ENCODE peak calls at places on chromosomes 7 and 10, in nine cellular contexts. T, M, A, W, X, P, H, O and V are unnamed samples.
A peak's percentile ranks its signal among the peaks of the same experiment; 100 is the strongest.

GRCh38 chr10:119725550-119726290 is at the start of gene INPP5F:
- DNase-seq in A (peak; percentile 99), P (peak; percentile 99), W (peak; percentile 99), X (peak; percentile 98), T (peak; percentile 95), M (peak; percentile 100), H (peak; percentile 96), O (peak; percentile 92), V (peak; percentile 83)

GRCh38 chr10:99791831-99792230 is 9.4 kb downstream of the ABCC2 start:
- DNase-seq in W (no peak), P (no peak), T (no peak), H (no peak), O (no peak), X (no peak), M (no peak), A (no peak), V (no peak)

GRCh38 chr10:48926764-48927163 is 12.9 kb downstream of the LRRC18 start:
- DNase-seq in O (no peak), M (no peak), P (no peak), H (no peak), X (no peak), A (no peak), W (no peak), T (no peak), V (no peak)

GRCh38 chr10:22978918-22979317 is 51.1 kb downstream of the ARMC3 start:
- DNase-seq in H (no peak), O (no peak), W (no peak), T (no peak), P (no peak), A (no peak), X (no peak), M (no peak), V (no peak)

GRCh38 chr7:7979556-7979955 is 11.0 kb downstream of the GLCCI1 start:
- DNase-seq in P (no peak), T (no peak), A (no peak), O (no peak), X (no peak), W (no peak), M (no peak), H (no peak), V (no peak)

GRCh38 chr10:119596537-119597404 is at the start of gene TIAL1:
- DNase-seq in H (peak; percentile 100), P (peak; percentile 99), W (peak; percentile 98), O (peak; percentile 99), A (peak; percentile 99), M (peak; percentile 98), T (peak; percentile 95), X (peak; percentile 100), V (peak; percentile 98)

GRCh38 chr7:94325121-94325475 is 69.6 kb upstream of the COL1A2 start:
- DNase-seq in M (no peak), O (no peak), T (no peak), P (no peak), A (no peak), H (no peak), X (no peak), W (no peak), V (no peak)

GRCh38 chr10:102324061-102324460 is 71.4 kb upstream of the NFKB2 start:
- DNase-seq in O (no peak), H (no peak), A (no peak), X (no peak), M (no peak), P (no peak), W (no peak), T (no peak), V (no peak)

GRCh38 chr10:113550365-113550764 is 2.5 kb upstream of the HABP2 start:
- DNase-seq in T (no peak), W (no peak), H (no peak), A (peak; percentile 16), X (peak; percentile 25), P (no peak), M (no peak), O (no peak), V (peak; percentile 59)

GRCh38 chr10:103671561-103671960 is 178.1 kb downstream of the NEURL1 start:
- DNase-seq in T (no peak), H (no peak), A (no peak), X (no peak), M (no peak), W (no peak), O (no peak), P (no peak), V (no peak)

GRCh38 chr10:103673616-103674015 is 180.1 kb downstream of the NEURL1 start:
- DNase-seq in P (no peak), M (no peak), W (no peak), X (no peak), T (no peak), H (no peak), A (no peak), O (no peak), V (no peak)

GRCh38 chr10:103669944-103670343 is 176.4 kb downstream of the NEURL1 start:
- DNase-seq in H (no peak), O (no peak), X (no peak), W (no peak), P (no peak), M (no peak), A (no peak), T (no peak), V (no peak)

GRCh38 chr10:103671126-103671525 is 177.6 kb downstream of the NEURL1 start:
- DNase-seq in H (no peak), O (no peak), X (no peak), P (no peak), W (no peak), M (no peak), T (no peak), A (no peak), V (no peak)

DNA sequence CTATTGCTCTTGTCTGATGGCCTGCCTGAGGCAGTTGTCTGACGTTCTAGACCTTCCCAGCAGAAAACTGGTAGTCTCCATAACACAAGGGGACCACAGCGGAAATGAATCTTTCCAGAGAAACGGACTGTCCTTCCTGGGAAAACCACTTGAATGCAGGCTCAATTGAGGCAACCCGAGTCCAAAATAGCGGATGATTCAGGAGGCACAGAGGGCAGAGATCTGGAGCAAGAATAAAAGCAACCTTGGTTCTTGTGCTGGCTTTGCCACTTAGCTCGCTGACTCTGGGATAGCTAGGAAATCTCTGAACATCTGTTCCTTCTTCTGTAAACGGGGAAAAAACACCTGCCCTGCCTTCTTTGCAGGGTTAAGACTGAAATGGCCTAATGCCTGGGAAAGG is 178.8 kb downstream of the NEURL1 start:
- DNase-seq in T (no peak), X (no peak), M (no peak), W (no peak), O (no peak), P (no peak), A (no peak), H (no peak), V (no peak)
- H3K27ac ChIP-seq in T (no peak overlapping the region), X (no peak overlapping the region), M (no peak overlapping the region), W (no peak overlapping the region), O (no peak overlapping the region), P (no peak overlapping the region), A (no peak overlapping the region), H (no peak overlapping the region), V (no peak overlapping the region)

GRCh38 chr7:5610500-5611186 is 170.8 kb downstream of the RNF216 start:
- DNase-seq in O (no peak), P (no peak), A (no peak), T (no peak), M (no peak), W (no peak), X (no peak), H (no peak), V (no peak)

GRCh38 chr7:5615190-5616070 is 166.0 kb downstream of the RNF216 start:
- DNase-seq in X (no peak), O (no peak), H (no peak), A (no peak), P (no peak), M (no peak), T (no peak), W (no peak), V (no peak)

GRCh38 chr7:5612695-5613094 is 168.8 kb downstream of the RNF216 start:
- DNase-seq in P (no peak), H (no peak), O (no peak), M (no peak), W (no peak), X (no peak), A (no peak), T (no peak), V (no peak)

GRCh38 chr7:5613607-5614006 is 167.9 kb downstream of the RNF216 start:
- DNase-seq in H (no peak), A (no peak), X (no peak), O (no peak), T (no peak), P (no peak), W (no peak), M (no peak), V (no peak)

DNA sequence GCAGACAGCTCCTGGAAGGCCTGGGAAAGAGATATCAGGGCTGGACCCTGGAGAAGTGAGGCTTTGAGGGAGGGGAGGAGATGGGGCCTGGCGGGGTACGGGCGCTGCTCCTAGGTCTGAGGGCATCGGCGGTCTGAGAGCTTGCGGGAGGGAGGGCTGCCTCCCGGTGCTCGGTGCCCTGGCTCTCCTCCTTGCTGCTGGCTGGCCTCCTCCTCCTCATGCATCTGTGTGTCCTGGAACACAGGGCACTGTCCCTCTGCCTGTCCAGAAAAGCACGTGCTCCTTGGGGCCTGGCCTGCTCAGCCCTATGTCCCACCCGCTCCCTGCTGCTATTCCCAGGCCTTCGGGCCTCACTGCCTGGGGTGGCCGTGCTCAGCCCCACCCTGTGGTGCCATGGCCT is 166.9 kb downstream of the RNF216 start:
- DNase-seq in M (no peak), P (no peak), T (no peak), A (no peak), O (no peak), H (no peak), X (no peak), W (no peak), V (no peak)
- H3K27ac ChIP-seq in M (no peak overlapping the region), P (no peak overlapping the region), T (no peak overlapping the region), A (no peak overlapping the region), O (no peak overlapping the region), H (no peak overlapping the region), X (no peak overlapping the region), W (no peak overlapping the region), V (no peak overlapping the region)

GRCh38 chr10:92573091-92573797 is 649 bp downstream of the IDE start:
- DNase-seq in X (no peak), A (peak; percentile 10), T (no peak), H (peak; percentile 54), P (no peak), O (no peak), M (peak; percentile 54), W (no peak), V (no peak)
- H3K27ac ChIP-seq in X (peak overlapping the region; percentile 48), A (peak overlapping the region; percentile 97), T (peak overlapping the region; percentile 89), H (peak overlapping the region; percentile 94), P (peak overlapping the region; percentile 92), O (peak overlapping the region; percentile 98), M (peak overlapping the region; percentile 94), W (peak overlapping the region; percentile 89), V (peak overlapping the region; percentile 87)

GRCh38 chr7:89003619-89003956 is 208.1 kb upstream of the TEX47 start:
- DNase-seq in O (no peak), A (no peak), X (no peak), W (no peak), T (no peak), H (no peak), P (no peak), M (no peak), V (no peak)

GRCh38 chr7:89002942-89003618 is 207.5 kb upstream of the TEX47 start:
- DNase-seq in M (no peak), P (no peak), A (no peak), H (no peak), O (no peak), X (no peak), W (no peak), T (no peak), V (no peak)

DNA sequence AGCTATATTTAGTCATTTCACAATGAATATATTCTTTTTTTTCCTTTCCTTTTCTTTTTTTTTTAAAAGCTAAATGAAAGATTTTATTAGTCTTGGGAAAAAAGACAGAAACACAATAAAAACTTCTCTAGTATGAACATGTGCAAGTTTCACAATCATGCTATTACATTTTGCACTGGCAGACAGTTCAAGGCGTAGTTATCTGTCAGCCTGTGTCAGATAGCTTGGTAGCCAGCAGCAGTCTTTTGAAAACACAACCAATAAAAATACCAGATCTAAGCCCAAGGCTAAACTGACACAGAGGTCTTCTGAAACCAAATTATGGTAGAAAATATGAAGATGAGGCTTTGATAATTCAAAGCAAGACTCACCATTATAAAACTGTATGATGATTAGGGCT is 205.8 kb upstream of the TEX47 start:
- DNase-seq in T (no peak), H (no peak), M (no peak), O (no peak), X (no peak), A (peak; percentile 33), P (no peak), W (no peak), V (peak; percentile 12)
- H3K27ac ChIP-seq in T (no peak overlapping the region), H (no peak overlapping the region), M (no peak overlapping the region), O (no peak overlapping the region), X (no peak overlapping the region), A (no peak overlapping the region), P (no peak overlapping the region), W (no peak overlapping the region), V (no peak overlapping the region)